ENCODE peak calls at places on chromosomes 16 and 17, in four cellular contexts. I is SJSA1, A is dorsolateral prefrontal cortex, Y is WERI-Rb-1. O is an unnamed sample.

GRCh38 chr17:74357466-74357809 is 4.2 kb downstream of the BTBD17 start:
- DNase-seq in I (no peak), A (no peak), Y (no peak), O (no peak)

GRCh38 chr17:81481011-81481799 is 31.4 kb downstream of the ACTG1 start:
- DNase-seq in I (no peak), A (peak), Y (peak), O (peak)

GRCh38 chr16:74465281-74465680 is 44.0 kb upstream of the CLEC18B start:
- DNase-seq in I (no peak), A (no peak), Y (no peak), O (no peak)

GRCh38 chr17:7411427-7411750 is 3.7 kb downstream of the NLGN2 start:
- DNase-seq in I (no peak), A (no peak), Y (no peak), O (no peak)

GRCh38 chr17:18377437-18378204 is at the start of gene EVPLL:
- DNase-seq in I (no peak), A (no peak), Y (peak), O (no peak)

GRCh38 chr17:17001874-17002520 is 30.1 kb upstream of the TNFRSF13B start:
- DNase-seq in I (peak), A (peak), Y (peak), O (peak)

GRCh38 chr17:6420173-6420641 is 14.7 kb downstream of the AIPL1 start:
- DNase-seq in I (no peak), A (no peak), Y (peak), O (no peak)

GRCh38 chr16:668519-669171 is 713 bp downstream of the RHOT2 start:
- DNase-seq in I (no peak), A (no peak), Y (peak), O (no peak)

GRCh38 chr17:45668316-45668715 is 115.8 kb upstream of the CRHR1 start:
- DNase-seq in I (no peak), A (no peak), Y (no peak), O (no peak)

GRCh38 chr16:27382187-27382855 is 19.7 kb upstream of the IL21R start:
- DNase-seq in I (no peak), A (no peak), Y (no peak), O (no peak)

DNA sequence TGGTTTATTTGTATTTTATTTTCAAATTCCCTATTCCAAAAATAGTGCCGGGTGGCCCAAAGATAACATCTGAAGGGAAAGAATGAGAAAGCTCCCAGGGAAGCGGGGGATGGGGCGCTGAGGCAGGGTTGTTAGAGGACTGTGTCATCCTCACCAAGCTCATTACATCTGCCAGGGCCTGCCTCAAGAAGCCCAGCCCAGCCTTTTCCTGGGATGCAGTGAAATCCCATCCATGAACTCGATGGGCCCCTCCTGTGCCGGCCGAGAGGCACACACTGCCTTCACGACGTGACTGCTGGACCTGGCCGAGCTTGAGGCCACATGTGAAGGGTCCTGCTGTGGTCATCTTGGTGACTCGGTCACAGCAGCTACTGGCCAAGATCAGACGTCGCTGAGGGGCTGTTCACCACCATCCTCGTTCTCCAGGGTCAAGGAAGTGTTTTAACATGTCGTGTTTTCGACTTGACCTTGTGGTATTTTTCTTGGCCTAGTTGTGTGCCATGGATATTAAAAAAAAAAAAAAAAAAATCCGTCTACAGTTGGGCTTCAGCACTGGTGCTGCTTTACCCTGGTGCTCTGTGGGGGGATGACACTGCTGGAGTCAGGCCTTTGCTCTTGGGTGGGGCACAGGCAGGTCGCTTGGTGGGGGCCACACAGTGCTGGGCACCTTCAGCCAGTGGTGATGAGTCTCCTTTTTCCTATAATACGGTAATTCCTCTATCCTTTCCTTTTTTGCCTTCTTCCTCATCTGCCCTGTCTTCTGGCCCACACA is 4.9 kb downstream of the TIMM22 start:
- DNase-seq in I (peak), A (no peak), Y (peak), O (no peak)
- H3K27ac ChIP-seq in I (peak), A (peak), Y (no peak), O (no peak)

DNA sequence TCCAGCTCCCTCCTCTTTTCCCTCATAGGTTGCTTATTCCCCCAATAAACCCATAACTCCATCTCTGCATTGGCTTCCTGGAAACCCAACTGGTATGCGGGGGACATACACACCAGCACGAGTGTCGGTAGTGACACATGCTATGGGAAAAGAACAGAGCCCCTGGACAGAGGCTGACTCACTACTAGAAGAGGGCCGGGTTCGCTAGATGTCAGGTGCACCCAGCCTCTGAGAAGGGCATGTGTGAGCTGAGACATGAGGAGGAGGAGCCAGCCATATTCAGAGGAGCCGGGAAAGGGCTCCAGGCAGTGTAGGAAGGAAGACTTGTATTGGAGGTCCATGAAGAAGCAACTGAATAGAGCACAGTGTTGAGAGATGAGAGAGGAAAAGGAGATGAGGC is 241.1 kb downstream of the SOX9 start:
- DNase-seq in I (no peak), A (no peak), Y (no peak), O (no peak)
- H3K27ac ChIP-seq in I (peak), A (no peak), Y (no peak), O (no peak)

GRCh38 chr17:55286681-55287589 is 22.2 kb downstream of the HLF start:
- DNase-seq in I (no peak), A (no peak), Y (no peak), O (no peak)

GRCh38 chr17:55284001-55284884 is 19.5 kb downstream of the HLF start:
- DNase-seq in I (no peak), A (no peak), Y (no peak), O (no peak)

GRCh38 chr17:55284944-55285339 is 20.2 kb downstream of the HLF start:
- DNase-seq in I (no peak), A (no peak), Y (no peak), O (no peak)

GRCh38 chr17:55283256-55283965 is 18.7 kb downstream of the HLF start:
- DNase-seq in I (no peak), A (no peak), Y (no peak), O (no peak)

DNA sequence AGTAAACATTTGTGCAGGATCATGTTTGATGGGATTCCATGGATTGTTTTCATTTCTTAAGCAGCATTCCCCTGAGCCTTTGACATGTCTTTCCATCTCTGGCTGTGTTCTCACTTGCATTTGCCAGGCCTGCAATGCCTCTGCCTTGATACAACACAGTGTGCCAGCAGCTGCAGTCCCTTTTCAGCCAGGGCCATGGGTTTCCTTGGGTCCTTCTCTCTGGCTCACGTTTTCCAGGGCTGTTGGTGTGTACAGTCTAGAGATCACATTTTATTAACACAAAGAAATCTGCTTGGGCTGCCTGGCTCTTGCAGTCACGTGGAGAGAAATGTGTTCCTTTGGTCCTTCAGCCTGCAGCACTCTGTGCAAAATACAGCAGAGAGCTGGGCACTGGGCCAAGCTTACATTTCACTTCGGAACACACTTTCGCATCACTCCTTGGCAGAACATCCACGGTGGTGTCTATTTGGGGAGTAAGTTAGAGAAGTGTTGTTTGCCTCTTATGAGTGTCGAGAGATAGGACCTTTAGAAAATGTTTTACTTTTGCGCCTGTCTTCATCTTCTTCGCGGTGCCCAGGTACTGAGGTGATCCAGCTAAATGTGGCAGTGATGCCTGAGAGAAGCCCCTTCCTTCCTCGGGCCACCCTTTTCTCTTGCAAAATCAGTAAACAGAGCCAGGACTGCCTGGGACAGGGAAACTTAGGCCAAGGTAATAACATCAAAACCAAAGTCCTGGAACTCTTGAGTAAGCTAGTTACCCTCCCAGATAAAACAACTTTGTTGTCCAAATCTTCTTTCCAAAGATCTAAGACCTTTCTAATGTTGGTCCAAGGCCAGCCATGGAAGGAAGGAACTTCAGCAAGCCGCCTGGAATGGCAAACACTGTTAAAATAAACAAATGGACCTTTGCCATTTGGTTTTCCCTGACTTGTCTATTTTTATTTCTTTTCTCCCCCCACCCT is 20.9 kb downstream of the HLF start:
- DNase-seq in I (no peak), A (peak), Y (no peak), O (no peak)
- H3K27ac ChIP-seq in I (no peak), A (peak), Y (no peak), O (peak)

GRCh38 chr16:4892356-4893102 is 44.4 kb downstream of the PPL start:
- DNase-seq in I (no peak), A (no peak), Y (peak), O (no peak)
- H3K27ac ChIP-seq in I (no peak), A (no peak), Y (no peak), O (no peak)